ENCODE peak calls at places on chromosome 11, in eight cellular contexts. K is activated CD8-positive, alpha-beta memory T cell treated with anti-CD3 and anti-CD28 coated beads for 24 hours; E is gastrocnemius medialis; L is astrocyte of the spinal cord; Q is RWPE1; U is EH; X is T follicular helper cell; Y is non-pigmented ciliary epithelial cell. B is an unnamed sample.

GRCh38 chr11:124586247-124586860 is 16.6 kb downstream of the OR8A1 start:
- DNase-seq in K (peak; percentile 70), E (no peak), L (peak; percentile 72), Q (peak; percentile 34), U (peak; percentile 58), X (no peak), Y (peak; percentile 27), B (peak; percentile 72)

GRCh38 chr11:117818036-117818858 is 6.3 kb downstream of the FXYD2 start:
- DNase-seq in K (peak; percentile 71), E (no peak), L (peak; percentile 37), Q (peak; percentile 41), U (peak; percentile 20), X (no peak), Y (no peak), B (peak; percentile 43)

GRCh38 chr11:18696638-18697225 is 1.8 kb upstream of the TMEM86A start:
- DNase-seq in K (no peak), E (no peak), L (peak; percentile 9), Q (no peak), U (peak; percentile 71), X (no peak), Y (no peak), B (no peak)

GRCh38 chr11:61647529-61647928 is 32.7 kb upstream of the DAGLA start:
- DNase-seq in K (no peak), E (no peak), L (no peak), Q (no peak), U (no peak), X (no peak), Y (no peak), B (no peak)

GRCh38 chr11:118051136-118051610 is 25.7 kb upstream of the TMPRSS4 start:
- DNase-seq in K (no peak), E (no peak), L (no peak), Q (no peak), U (no peak), X (no peak), Y (no peak), B (no peak)

GRCh38 chr11:3180869-3181268 is 15.8 kb upstream of the OSBPL5 start:
- DNase-seq in K (no peak), E (no peak), L (no peak), Q (no peak), U (no peak), X (no peak), Y (no peak), B (no peak)

GRCh38 chr11:95076416-95076815 is 9.7 kb downstream of the SRSF8 start:
- DNase-seq in K (no peak), E (no peak), L (peak; percentile 91), Q (peak; percentile 26), U (peak; percentile 72), X (no peak), Y (peak; percentile 70), B (peak; percentile 98)

GRCh38 chr11:104830080-104830479 is 68.2 kb downstream of the CASP12 start:
- DNase-seq in K (no peak), E (no peak), L (peak; percentile 56), Q (peak; percentile 31), U (peak; percentile 7), X (no peak), Y (peak; percentile 24), B (peak; percentile 81)